ENCODE peak calls at places on chromosomes 7 and 10, in eight cellular contexts. D is substantia nigra; T is stimulated activated CD4-positive, alpha-beta T cell treated with anti-CD3 and anti-CD28 coated beads, Interleukin-15, amount 100 ng/mL, for 1 hour; K is NCI-H2081; H is WERI-Rb-1; W is hippocampal formation; X is Ammon's horn; R is mesenteric fat pad. U is an unnamed sample.

GRCh38 chr10:24299587-24300258 is 90.8 kb downstream of the KIAA1217 start:
- DNase-seq in D (no peak), T (no peak), K (no peak), H (no peak), W (no peak), X (no peak), R (no peak), U (no peak)

GRCh38 chr10:56139405-56139804 is 221.7 kb downstream of the ZWINT start:
- DNase-seq in D (no peak), T (no peak), K (no peak), H (no peak), W (no peak), X (no peak), R (no peak), U (no peak)

GRCh38 chr7:85733163-85733915 is 546.5 kb upstream of the SEMA3D start:
- DNase-seq in D (no peak), T (no peak), K (no peak), H (no peak), W (no peak), X (no peak), R (no peak), U (no peak)

GRCh38 chr7:151113344-151114150 is 27.3 kb downstream of the AGAP3 start:
- DNase-seq in D (no peak), T (no peak), K (no peak), H (no peak), W (no peak), X (no peak), R (no peak), U (no peak)

GRCh38 chr10:86122646-86123045 is 243.9 kb downstream of the GRID1 start:
- DNase-seq in D (no peak), T (no peak), K (no peak), H (no peak), W (no peak), X (no peak), R (no peak), U (no peak)

GRCh38 chr10:71260622-71261325 is 48.4 kb downstream of the UNC5B start:
- DNase-seq in D (peak), T (no peak), K (no peak), H (no peak), W (peak), X (peak), R (no peak), U (peak)

GRCh38 chr7:73701357-73701995 is 18.0 kb downstream of the STX1A start:
- DNase-seq in D (no peak), T (no peak), K (no peak), H (peak), W (no peak), X (no peak), R (no peak), U (peak)

GRCh38 chr7:95929710-95930295 is 157.4 kb downstream of the DYNC1I1 start:
- DNase-seq in D (no peak), T (no peak), K (no peak), H (no peak), W (no peak), X (no peak), R (no peak), U (no peak)

GRCh38 chr7:12596225-12596790 is 25.8 kb downstream of the SCIN start:
- DNase-seq in D (no peak), T (no peak), K (no peak), H (no peak), W (no peak), X (no peak), R (no peak), U (no peak)

GRCh38 chr7:57308631-57309408 is 141.2 kb upstream of the ZNF716 start:
- DNase-seq in D (no peak), T (no peak), K (no peak), H (peak), W (no peak), X (no peak), R (no peak), U (no peak)

GRCh38 chr10:8416192-8416701 is 361.8 kb downstream of the GATA3 start:
- DNase-seq in D (no peak), T (no peak), K (no peak), H (no peak), W (no peak), X (no peak), R (no peak), U (no peak)

GRCh38 chr10:35502697-35503096 is 102.4 kb upstream of the GJD4 start:
- DNase-seq in D (no peak), T (no peak), K (no peak), H (no peak), W (peak), X (peak), R (no peak), U (no peak)

GRCh38 chr7:25031007-25031406 is 51.0 kb upstream of the OSBPL3 start:
- DNase-seq in D (no peak), T (no peak), K (no peak), H (no peak), W (no peak), X (no peak), R (no peak), U (no peak)

GRCh38 chr10:127337801-127338200 is 141.4 kb upstream of the INSYN2A start:
- DNase-seq in D (no peak), T (no peak), K (no peak), H (peak), W (no peak), X (no peak), R (no peak), U (no peak)

GRCh38 chr7:110544199-110544598 is 546.7 kb upstream of the LRRN3 start:
- DNase-seq in D (no peak), T (no peak), K (no peak), H (no peak), W (no peak), X (no peak), R (no peak), U (no peak)

GRCh38 chr7:71206183-71206582 is 74.2 kb downstream of the GALNT17 start:
- DNase-seq in D (no peak), T (no peak), K (no peak), H (no peak), W (no peak), X (no peak), R (no peak), U (no peak)

GRCh38 chr10:71887767-71888166 is 36.7 kb upstream of the PSAP start:
- DNase-seq in D (no peak), T (no peak), K (no peak), H (no peak), W (no peak), X (no peak), R (no peak), U (no peak)

U was measured in occipital lobe.